ENCODE peak calls at places on chromosomes 11 and 22, in ten cellular contexts. One of them, this sample, is unnamed.

GRCh38 chr22:47151490-47151889 is 389.0 kb downstream of the TBC1D22A start:
- DNase-seq in kidney: no peak
- DNase-seq in ovary: no peak
- DNase-seq in cardiac muscle cell: no peak
- DNase-seq in endodermal cell: no peak
- DNase-seq in osteoblast: no peak
- DNase-seq in A549: no peak
- DNase-seq in lower lobe of right lung: no peak
- DNase-seq in BE2C: no peak
- DNase-seq in upper lobe of right lung: no peak
- DNase-seq in this sample: no peak

GRCh38 chr11:86237267-86237804 is 7.2 kb upstream of the EED start:
- DNase-seq in kidney: no peak
- DNase-seq in ovary: no peak
- DNase-seq in cardiac muscle cell: no peak
- DNase-seq in endodermal cell: no peak
- DNase-seq in osteoblast: no peak
- DNase-seq in A549: no peak
- DNase-seq in lower lobe of right lung: no peak
- DNase-seq in BE2C: no peak
- DNase-seq in upper lobe of right lung: no peak
- DNase-seq in this sample: no peak

GRCh38 chr11:70399681-70400112 is 1.4 kb downstream of the CTTN start:
- DNase-seq in kidney: peak; percentile 91
- DNase-seq in ovary: peak; percentile 95
- DNase-seq in cardiac muscle cell: peak; percentile 43
- DNase-seq in endodermal cell: peak; percentile 77
- DNase-seq in osteoblast: peak; percentile 98
- DNase-seq in A549: peak; percentile 90
- DNase-seq in lower lobe of right lung: peak; percentile 78
- DNase-seq in BE2C: no peak
- DNase-seq in upper lobe of right lung: peak; percentile 89
- DNase-seq in this sample: peak; percentile 76

GRCh38 chr11:64334764-64335741 is 5.0 kb upstream of the CCDC88B start:
- DNase-seq in kidney: peak; percentile 91
- DNase-seq in ovary: no peak
- DNase-seq in cardiac muscle cell: peak; percentile 73
- DNase-seq in endodermal cell: peak; percentile 89
- DNase-seq in osteoblast: peak; percentile 95
- DNase-seq in A549: peak; percentile 96
- DNase-seq in lower lobe of right lung: peak; percentile 79
- DNase-seq in BE2C: peak; percentile 71
- DNase-seq in upper lobe of right lung: peak; percentile 85
- DNase-seq in this sample: peak; percentile 56

GRCh38 chr11:122731500-122731913 is 76.0 kb downstream of the UBASH3B start:
- DNase-seq in kidney: no peak
- DNase-seq in ovary: no peak
- DNase-seq in cardiac muscle cell: no peak
- DNase-seq in endodermal cell: no peak
- DNase-seq in osteoblast: peak; percentile 58
- DNase-seq in A549: peak; percentile 79
- DNase-seq in lower lobe of right lung: no peak
- DNase-seq in BE2C: no peak
- DNase-seq in upper lobe of right lung: no peak
- DNase-seq in this sample: no peak

GRCh38 chr11:70104419-70104818 is 26.3 kb downstream of the ANO1 start:
- DNase-seq in kidney: peak; percentile 85
- DNase-seq in ovary: no peak
- DNase-seq in cardiac muscle cell: no peak
- DNase-seq in endodermal cell: no peak
- DNase-seq in osteoblast: no peak
- DNase-seq in A549: no peak
- DNase-seq in lower lobe of right lung: no peak
- DNase-seq in BE2C: peak; percentile 65
- DNase-seq in upper lobe of right lung: no peak
- DNase-seq in this sample: no peak

GRCh38 chr11:2719831-2720603 is 20.2 kb upstream of the KCNQ1OT1 start:
- DNase-seq in kidney: peak; percentile 59
- DNase-seq in ovary: no peak
- DNase-seq in cardiac muscle cell: no peak
- DNase-seq in endodermal cell: no peak
- DNase-seq in osteoblast: no peak
- DNase-seq in A549: no peak
- DNase-seq in lower lobe of right lung: no peak
- DNase-seq in BE2C: no peak
- DNase-seq in upper lobe of right lung: no peak
- DNase-seq in this sample: no peak

GRCh38 chr11:82873919-82874333 is 26.3 kb downstream of the PRCP start:
- DNase-seq in kidney: no peak
- DNase-seq in ovary: no peak
- DNase-seq in cardiac muscle cell: no peak
- DNase-seq in endodermal cell: no peak
- DNase-seq in osteoblast: no peak
- DNase-seq in A549: no peak
- DNase-seq in lower lobe of right lung: no peak
- DNase-seq in BE2C: no peak
- DNase-seq in upper lobe of right lung: no peak
- DNase-seq in this sample: no peak

GRCh38 chr11:2847511-2847910 is 38.1 kb downstream of the CDKN1C start:
- DNase-seq in kidney: no peak
- DNase-seq in ovary: no peak
- DNase-seq in cardiac muscle cell: no peak
- DNase-seq in endodermal cell: no peak
- DNase-seq in osteoblast: no peak
- DNase-seq in A549: no peak
- DNase-seq in lower lobe of right lung: no peak
- DNase-seq in BE2C: no peak
- DNase-seq in upper lobe of right lung: no peak
- DNase-seq in this sample: no peak

GRCh38 chr11:111221208-111221607 is 24.3 kb upstream of the POU2AF2 start:
- DNase-seq in kidney: no peak
- DNase-seq in ovary: no peak
- DNase-seq in cardiac muscle cell: no peak
- DNase-seq in endodermal cell: no peak
- DNase-seq in osteoblast: no peak
- DNase-seq in A549: no peak
- DNase-seq in lower lobe of right lung: no peak
- DNase-seq in BE2C: no peak
- DNase-seq in upper lobe of right lung: no peak
- DNase-seq in this sample: peak; percentile 11

GRCh38 chr11:95884364-95884763 is 39.5 kb downstream of the MTMR2 start:
- DNase-seq in kidney: no peak
- DNase-seq in ovary: no peak
- DNase-seq in cardiac muscle cell: no peak
- DNase-seq in endodermal cell: no peak
- DNase-seq in osteoblast: no peak
- DNase-seq in A549: no peak
- DNase-seq in lower lobe of right lung: no peak
- DNase-seq in BE2C: no peak
- DNase-seq in upper lobe of right lung: no peak
- DNase-seq in this sample: no peak

GRCh38 chr11:128214263-128214662 is 373.1 kb downstream of the ETS1 start:
- DNase-seq in kidney: no peak
- DNase-seq in ovary: no peak
- DNase-seq in cardiac muscle cell: no peak
- DNase-seq in endodermal cell: no peak
- DNase-seq in osteoblast: no peak
- DNase-seq in A549: no peak
- DNase-seq in lower lobe of right lung: no peak
- DNase-seq in BE2C: no peak
- DNase-seq in upper lobe of right lung: no peak
- DNase-seq in this sample: no peak

GRCh38 chr22:27796118-27796517 is 5.4 kb downstream of the MN1 start:
- DNase-seq in kidney: peak; percentile 10
- DNase-seq in ovary: no peak
- DNase-seq in cardiac muscle cell: no peak
- DNase-seq in endodermal cell: no peak
- DNase-seq in osteoblast: no peak
- DNase-seq in A549: no peak
- DNase-seq in lower lobe of right lung: no peak
- DNase-seq in BE2C: no peak
- DNase-seq in upper lobe of right lung: no peak
- DNase-seq in this sample: no peak

GRCh38 chr22:27794244-27794643 is 7.3 kb downstream of the MN1 start:
- DNase-seq in kidney: peak; percentile 13
- DNase-seq in ovary: no peak
- DNase-seq in cardiac muscle cell: peak; percentile 74
- DNase-seq in endodermal cell: peak; percentile 75
- DNase-seq in osteoblast: peak; percentile 47
- DNase-seq in A549: no peak
- DNase-seq in lower lobe of right lung: no peak
- DNase-seq in BE2C: no peak
- DNase-seq in upper lobe of right lung: no peak
- DNase-seq in this sample: peak; percentile 51

GRCh38 chr22:27796829-27797792 is 4.4 kb downstream of the MN1 start:
- DNase-seq in kidney: peak; percentile 72
- DNase-seq in ovary: no peak
- DNase-seq in cardiac muscle cell: no peak
- DNase-seq in endodermal cell: peak; percentile 73
- DNase-seq in osteoblast: peak; percentile 72
- DNase-seq in A549: no peak
- DNase-seq in lower lobe of right lung: no peak
- DNase-seq in BE2C: no peak
- DNase-seq in upper lobe of right lung: no peak
- DNase-seq in this sample: no peak

GRCh38 chr22:27792452-27793165 is 8.9 kb downstream of the MN1 start:
- DNase-seq in kidney: peak; percentile 2
- DNase-seq in ovary: no peak
- DNase-seq in cardiac muscle cell: no peak
- DNase-seq in endodermal cell: no peak
- DNase-seq in osteoblast: peak; percentile 69
- DNase-seq in A549: no peak
- DNase-seq in lower lobe of right lung: no peak
- DNase-seq in BE2C: no peak
- DNase-seq in upper lobe of right lung: no peak
- DNase-seq in this sample: no peak

DNA sequence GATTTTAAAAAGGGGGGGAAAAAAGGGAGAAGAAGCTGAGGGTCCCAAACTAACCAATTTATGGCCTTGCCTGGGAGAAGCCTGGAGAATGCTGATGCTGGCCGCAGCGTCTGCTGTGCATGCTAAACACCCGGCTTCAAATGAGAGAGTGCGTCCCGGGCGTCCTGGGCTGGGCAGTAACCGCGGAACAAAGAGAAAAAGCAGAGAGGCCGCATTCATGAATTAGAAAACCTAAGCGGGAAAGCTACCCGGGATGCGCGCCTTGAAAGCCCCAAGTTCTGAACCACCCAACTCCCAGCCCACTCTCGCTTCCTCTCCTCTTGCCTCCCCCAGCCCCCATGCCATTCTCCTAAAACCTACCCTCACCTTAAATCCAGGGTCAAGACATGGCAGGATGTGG is 6.5 kb downstream of the MN1 start:
- DNase-seq in kidney: peak; percentile 6
- DNase-seq in ovary: no peak
- DNase-seq in cardiac muscle cell: peak; percentile 51
- DNase-seq in endodermal cell: no peak
- DNase-seq in osteoblast: peak; percentile 67
- DNase-seq in A549: no peak
- DNase-seq in lower lobe of right lung: no peak
- DNase-seq in BE2C: no peak
- DNase-seq in upper lobe of right lung: no peak
- DNase-seq in this sample: peak; percentile 83
- H3K4me1 ChIP-seq in kidney: peaks cover 2% of the 10 kb centered on the region
- H3K4me1 ChIP-seq in ovary: peaks cover 13% of the 10 kb centered on the region
- H3K4me1 ChIP-seq in cardiac muscle cell: peaks cover 90% of the 10 kb centered on the region
- H3K4me1 ChIP-seq in endodermal cell: peaks cover 6% of the 10 kb centered on the region
- H3K4me1 ChIP-seq in osteoblast: no peaks in the 10 kb centered on the region
- H3K4me1 ChIP-seq in A549: peaks cover 2% of the 10 kb centered on the region
- H3K4me1 ChIP-seq in lower lobe of right lung: peaks cover 14% of the 10 kb centered on the region
- H3K4me1 ChIP-seq in BE2C: no peaks in the 10 kb centered on the region
- H3K4me1 ChIP-seq in upper lobe of right lung: peaks cover under 1% of the 10 kb centered on the region
- H3K4me1 ChIP-seq in this sample: peaks cover 66% of the 10 kb centered on the region

DNA sequence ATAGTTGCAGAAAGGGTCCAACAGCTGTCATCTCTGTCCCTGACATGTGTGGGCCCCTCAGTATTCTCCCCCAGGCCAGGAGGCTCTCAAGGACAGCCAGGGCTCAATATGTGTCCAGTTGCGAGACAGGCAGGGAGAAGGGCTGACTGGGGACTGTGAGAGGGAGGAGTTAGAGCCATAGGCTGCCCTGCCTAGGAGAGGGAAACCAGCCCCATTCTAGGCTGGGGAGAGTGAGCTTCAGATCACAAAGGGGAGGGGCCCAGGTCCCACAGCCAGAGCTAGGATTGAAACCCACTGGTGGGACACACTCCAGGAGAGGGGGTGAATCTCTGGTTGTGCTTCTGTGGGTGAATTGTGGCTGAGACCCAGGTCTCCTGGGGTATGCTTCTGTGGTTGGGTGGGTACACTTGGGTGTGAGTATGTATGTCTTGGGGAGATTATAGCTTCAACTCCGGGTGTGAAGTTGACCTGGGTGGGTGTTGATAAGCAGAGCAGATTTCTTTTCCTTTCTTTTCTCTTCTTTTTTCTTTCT is 2.1 kb upstream of the CARNS1 start:
- DNase-seq in kidney: no peak
- DNase-seq in ovary: no peak
- DNase-seq in cardiac muscle cell: no peak
- DNase-seq in endodermal cell: no peak
- DNase-seq in osteoblast: no peak
- DNase-seq in A549: no peak
- DNase-seq in lower lobe of right lung: no peak
- DNase-seq in BE2C: no peak
- DNase-seq in upper lobe of right lung: no peak
- DNase-seq in this sample: no peak
- H3K4me1 ChIP-seq in kidney: peaks cover 11% of the 10 kb centered on the region
- H3K4me1 ChIP-seq in ovary: no peaks in the 10 kb centered on the region
- H3K4me1 ChIP-seq in cardiac muscle cell: no peaks in the 10 kb centered on the region
- H3K4me1 ChIP-seq in endodermal cell: peaks cover 14% of the 10 kb centered on the region
- H3K4me1 ChIP-seq in osteoblast: peaks cover 3% of the 10 kb centered on the region
- H3K4me1 ChIP-seq in A549: peaks cover 28% of the 10 kb centered on the region
- H3K4me1 ChIP-seq in lower lobe of right lung: peaks cover 38% of the 10 kb centered on the region
- H3K4me1 ChIP-seq in BE2C: no peaks in the 10 kb centered on the region
- H3K4me1 ChIP-seq in upper lobe of right lung: peaks cover 28% of the 10 kb centered on the region
- H3K4me1 ChIP-seq in this sample: peaks cover 15% of the 10 kb centered on the region

DNA sequence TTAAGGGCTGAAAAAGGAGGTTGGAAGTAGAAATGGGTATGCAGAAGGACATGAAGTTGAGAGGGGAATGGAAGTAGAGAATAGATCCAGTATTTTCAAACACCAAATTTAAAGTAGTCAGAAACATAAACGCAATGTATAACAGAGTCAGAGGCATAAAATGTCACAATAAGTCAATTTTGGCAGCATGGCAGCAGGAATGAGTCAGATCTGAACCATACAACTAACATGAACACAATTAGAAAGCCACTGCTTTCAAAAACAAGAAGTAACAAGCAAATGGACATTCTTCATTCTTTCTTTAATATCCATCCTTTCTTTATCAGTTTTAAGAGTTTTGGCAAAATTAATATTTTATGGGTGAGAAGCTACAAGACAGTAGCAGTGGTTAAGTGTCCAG is 2.5 kb downstream of the CHORDC1 start:
- DNase-seq in kidney: no peak
- DNase-seq in ovary: no peak
- DNase-seq in cardiac muscle cell: no peak
- DNase-seq in endodermal cell: no peak
- DNase-seq in osteoblast: peak; percentile 78
- DNase-seq in A549: no peak
- DNase-seq in lower lobe of right lung: no peak
- DNase-seq in BE2C: no peak
- DNase-seq in upper lobe of right lung: no peak
- DNase-seq in this sample: no peak
- H3K4me1 ChIP-seq in kidney: peaks cover 4% of the 10 kb centered on the region
- H3K4me1 ChIP-seq in ovary: peaks cover 5% of the 10 kb centered on the region
- H3K4me1 ChIP-seq in cardiac muscle cell: peaks cover 23% of the 10 kb centered on the region
- H3K4me1 ChIP-seq in endodermal cell: peaks cover 4% of the 10 kb centered on the region
- H3K4me1 ChIP-seq in osteoblast: peaks cover 26% of the 10 kb centered on the region
- H3K4me1 ChIP-seq in A549: peaks cover 47% of the 10 kb centered on the region
- H3K4me1 ChIP-seq in lower lobe of right lung: peaks cover 27% of the 10 kb centered on the region
- H3K4me1 ChIP-seq in BE2C: no peaks in the 10 kb centered on the region
- H3K4me1 ChIP-seq in upper lobe of right lung: peaks cover 23% of the 10 kb centered on the region
- H3K4me1 ChIP-seq in this sample: peaks cover 50% of the 10 kb centered on the region

GRCh38 chr22:39073941-39074340 is 3.1 kb upstream of the APOBEC3G start:
- DNase-seq in kidney: no peak
- DNase-seq in ovary: no peak
- DNase-seq in cardiac muscle cell: no peak
- DNase-seq in endodermal cell: no peak
- DNase-seq in osteoblast: no peak
- DNase-seq in A549: no peak
- DNase-seq in lower lobe of right lung: no peak
- DNase-seq in BE2C: no peak
- DNase-seq in upper lobe of right lung: no peak
- DNase-seq in this sample: no peak
- H3K4me1 ChIP-seq in kidney: peaks cover 4% of the 10 kb centered on the region
- H3K4me1 ChIP-seq in ovary: peaks cover 11% of the 10 kb centered on the region
- H3K4me1 ChIP-seq in cardiac muscle cell: no peaks in the 10 kb centered on the region
- H3K4me1 ChIP-seq in endodermal cell: no peaks in the 10 kb centered on the region
- H3K4me1 ChIP-seq in osteoblast: no peaks in the 10 kb centered on the region
- H3K4me1 ChIP-seq in A549: no peaks in the 10 kb centered on the region
- H3K4me1 ChIP-seq in lower lobe of right lung: peaks cover 12% of the 10 kb centered on the region
- H3K4me1 ChIP-seq in BE2C: peaks cover 3% of the 10 kb centered on the region
- H3K4me1 ChIP-seq in upper lobe of right lung: peaks cover 11% of the 10 kb centered on the region
- H3K4me1 ChIP-seq in this sample: peaks cover 22% of the 10 kb centered on the region

This sample was measured in GM23338.